ENCODE peak calls at places on chromosomes 7 and 10, in four cellular contexts. C is HCT116, F is K562, A is H1. N is an unnamed sample.

GRCh38 chr7:132779164-132779563 is 202.9 kb upstream of the PLXNA4 start:
- DNase-seq in C (no peak), F (no peak), A (no peak), N (no peak)

GRCh38 chr7:747186-747585 is 20.1 kb upstream of the PRKAR1B start:
- DNase-seq in C (no peak), F (no peak), A (no peak), N (no peak)

GRCh38 chr7:6496842-6497636 is 49.3 kb upstream of the DAGLB start:
- DNase-seq in C (no peak), F (no peak), A (no peak), N (no peak)

GRCh38 chr10:46270086-46270811 is 16.5 kb upstream of the ANTXRL start:
- DNase-seq in C (no peak), F (no peak), A (no peak), N (no peak)

GRCh38 chr7:83614112-83614511 is 34.8 kb downstream of the SEMA3E start:
- DNase-seq in C (no peak), F (no peak), A (no peak), N (peak; percentile 45)

GRCh38 chr10:124916098-124916584 is 25.8 kb upstream of the ZRANB1 start:
- DNase-seq in C (no peak), F (no peak), A (no peak), N (no peak)

GRCh38 chr7:40133561-40134427 is 628 bp downstream of the MPLKIP start:
- DNase-seq in C (no peak), F (no peak), A (no peak), N (peak; percentile 42)

GRCh38 chr10:97551271-97551670 is 21.3 kb upstream of the ANKRD2 start:
- DNase-seq in C (no peak), F (no peak), A (no peak), N (no peak)

GRCh38 chr7:115976651-115977050 is 53.9 kb downstream of the TFEC start:
- DNase-seq in C (no peak), F (no peak), A (no peak), N (no peak)

GRCh38 chr10:19654576-19654975 is 161.7 kb upstream of the PLXDC2 start:
- DNase-seq in C (no peak), F (no peak), A (no peak), N (no peak)

GRCh38 chr10:104139221-104139620 is 17.2 kb downstream of the SFR1 start:
- DNase-seq in C (no peak), F (no peak), A (no peak), N (no peak)

GRCh38 chr10:33143160-33143728 is 185.2 kb upstream of the ITGB1 start:
- DNase-seq in C (no peak), F (no peak), A (no peak), N (no peak)

GRCh38 chr7:141986923-141987322 is 8.8 kb upstream of the MGAM start:
- DNase-seq in C (no peak), F (no peak), A (no peak), N (no peak)

GRCh38 chr7:130996841-130997231 is 262.8 kb upstream of the KLF14 start:
- DNase-seq in C (peak; percentile 80), F (no peak), A (no peak), N (no peak)

GRCh38 chr7:131000389-131000788 is 266.4 kb upstream of the KLF14 start:
- DNase-seq in C (no peak), F (no peak), A (no peak), N (no peak)

GRCh38 chr7:130999926-131000325 is 265.9 kb upstream of the KLF14 start:
- DNase-seq in C (no peak), F (no peak), A (no peak), N (no peak)

GRCh38 chr7:131000873-131001272 is 266.9 kb upstream of the KLF14 start:
- DNase-seq in C (no peak), F (no peak), A (no peak), N (no peak)

GRCh38 chr7:130998993-130999602 is 265.1 kb upstream of the KLF14 start:
- DNase-seq in C (peak; percentile 90), F (no peak), A (no peak), N (no peak)
- TF ChIP-seq JUND in C (no peak), F (no peak), A (no peak), N (no peak)

DNA sequence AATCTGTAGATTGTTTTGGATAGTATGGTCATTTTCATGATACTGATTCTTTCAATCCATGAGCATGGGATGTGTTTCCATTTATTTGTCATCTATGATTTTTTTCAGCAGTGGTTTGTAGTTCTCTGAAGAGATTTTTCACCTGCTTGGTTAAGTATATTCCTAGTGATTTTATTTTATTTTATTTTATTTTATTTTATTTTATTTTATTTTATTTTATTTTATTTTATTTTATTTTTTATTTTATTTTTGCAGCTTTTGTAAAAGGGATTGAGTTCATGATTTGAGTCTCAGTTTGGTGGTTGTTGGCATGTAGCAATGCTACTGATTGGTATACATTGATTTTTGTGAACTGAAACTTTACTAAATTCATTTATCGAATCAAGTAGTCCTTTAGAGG is 404.2 kb downstream of the SDK1 start:
- DNase-seq in C (no peak), F (no peak), A (no peak), N (no peak)
- TF ChIP-seq JUND in C (no peak), F (no peak), A (no peak), N (no peak)

DNA sequence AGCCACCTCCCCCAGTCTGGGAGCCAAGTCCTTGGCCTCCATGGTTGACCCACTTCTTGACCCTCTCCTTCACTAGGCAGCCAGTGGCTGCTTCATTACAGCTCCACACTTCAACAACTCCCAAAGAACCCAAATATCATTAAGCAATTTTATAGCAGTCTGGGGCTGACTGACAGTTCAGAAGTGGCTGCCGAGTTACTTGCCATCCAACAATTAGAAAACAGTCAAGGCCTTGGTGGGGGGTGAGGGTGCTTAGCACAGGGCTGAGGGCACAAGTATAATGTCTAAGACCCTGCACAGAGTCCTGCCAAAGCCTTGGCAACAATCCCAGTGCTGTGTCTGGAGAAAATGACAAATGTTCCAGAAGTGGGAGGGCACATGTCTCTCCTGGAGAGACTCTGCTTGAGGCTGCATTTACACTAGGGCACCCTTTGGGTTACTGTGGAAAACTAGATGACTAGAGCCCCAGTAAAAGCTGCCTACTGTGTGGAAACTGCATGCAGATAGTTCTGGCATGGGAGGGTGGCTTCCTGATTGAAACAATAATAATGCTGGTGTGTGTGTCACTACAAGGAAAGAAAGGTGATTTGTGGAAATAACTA is 71.1 kb downstream of the CXCL12 start:
- DNase-seq in C (no peak), F (no peak), A (no peak), N (no peak)
- TF ChIP-seq JUND in C (no peak), F (no peak), A (no peak), N (no peak)

DNA sequence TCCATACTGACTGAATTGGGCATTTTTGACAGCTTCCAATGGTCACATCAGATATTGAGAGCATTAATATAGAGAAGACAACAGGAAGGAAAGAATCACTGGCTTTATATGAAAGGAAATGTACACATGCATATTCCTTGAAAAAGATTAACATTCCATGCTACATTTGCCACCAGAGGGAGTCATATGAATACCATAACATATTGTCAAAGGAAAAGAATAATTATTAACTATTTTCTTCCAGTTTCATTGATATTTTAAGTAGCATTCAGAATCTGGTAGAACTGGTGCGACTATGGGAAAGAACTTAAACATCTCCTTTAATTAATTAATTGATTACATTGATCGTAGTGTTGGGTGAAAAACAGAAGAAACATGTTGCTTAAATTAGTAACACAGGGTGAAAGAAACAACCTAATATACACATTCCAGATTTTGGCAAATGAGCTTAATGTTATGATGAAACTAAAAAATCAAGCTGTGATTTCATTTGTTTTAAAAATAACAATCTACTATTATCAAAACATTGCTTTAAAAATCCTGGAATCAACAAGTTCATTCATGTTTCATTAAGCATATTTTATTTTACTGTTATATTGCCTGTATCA is 71.5 kb downstream of the GPR85 start:
- DNase-seq in C (peak; percentile 27), F (no peak), A (no peak), N (peak; percentile 54)
- TF ChIP-seq JUND in C (no peak), F (no peak), A (no peak), N (no peak)

DNA sequence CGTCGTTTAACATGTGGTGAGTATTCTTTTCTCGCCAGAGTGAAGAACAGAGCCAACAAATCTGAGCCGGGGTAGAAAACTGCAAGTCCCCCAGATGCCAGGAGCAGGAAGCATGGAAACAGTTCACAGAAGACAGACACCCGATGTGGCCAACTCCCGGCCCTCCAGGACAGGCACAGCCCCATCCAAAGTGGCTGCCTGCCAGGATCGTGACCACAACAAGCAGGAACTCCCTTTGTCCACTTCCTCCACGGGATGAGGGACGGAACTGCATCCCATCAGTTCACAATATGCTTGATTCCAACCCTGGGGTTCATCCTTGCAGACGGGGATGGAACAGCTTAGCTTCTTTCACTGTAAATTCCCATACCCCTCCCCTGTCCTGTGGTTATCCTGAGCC is 105.4 kb upstream of the FAM204A start:
- DNase-seq in C (no peak), F (no peak), A (no peak), N (no peak)
- TF ChIP-seq JUND in C (no peak), F (no peak), A (no peak), N (no peak)

GRCh38 chr10:122321960-122322359 is 50.9 kb downstream of the BTBD16 start:
- DNase-seq in C (no peak), F (no peak), A (no peak), N (no peak)

GRCh38 chr10:122325235-122325634 is 49.3 kb upstream of the PLEKHA1 start:
- DNase-seq in C (no peak), F (no peak), A (no peak), N (no peak)

GRCh38 chr10:122323188-122323587 is 51.3 kb upstream of the PLEKHA1 start:
- DNase-seq in C (no peak), F (no peak), A (no peak), N (no peak)

GRCh38 chr10:122326385-122326784 is 48.1 kb upstream of the PLEKHA1 start:
- DNase-seq in C (no peak), F (no peak), A (no peak), N (no peak)

DNA sequence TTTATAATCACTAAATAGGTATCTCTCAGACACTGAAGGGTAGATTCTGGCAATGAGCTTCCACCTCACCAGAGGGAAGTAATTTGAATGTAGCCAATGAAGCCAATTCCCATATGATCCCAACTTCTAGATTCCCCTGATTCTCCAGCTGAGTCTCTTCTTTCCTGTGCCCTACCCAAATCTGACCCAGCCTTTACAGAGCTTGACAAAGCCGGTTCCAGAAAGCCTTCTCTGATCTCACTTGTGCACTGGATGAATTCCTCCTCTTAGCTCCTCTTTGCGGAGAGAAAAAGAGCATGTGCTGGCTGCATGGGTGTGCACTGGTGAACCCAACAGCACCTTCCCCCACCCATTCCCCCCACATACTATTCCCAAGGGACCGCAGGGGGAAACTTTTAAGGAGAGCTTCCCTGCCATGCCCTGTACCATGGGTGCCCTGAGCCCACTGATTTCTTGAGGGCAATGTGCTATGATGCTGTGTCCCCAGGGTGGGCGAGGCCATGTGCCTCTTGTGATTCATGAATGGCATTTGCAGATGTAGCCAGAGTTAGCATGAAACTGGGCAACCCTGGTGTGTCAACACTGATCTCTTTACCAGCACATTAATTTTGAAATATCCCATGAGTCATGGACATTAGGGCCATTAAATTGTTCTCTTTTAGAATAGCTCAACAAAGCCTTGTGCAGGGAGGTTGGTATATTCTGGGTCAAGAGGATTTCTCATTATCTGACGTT is 50.4 kb upstream of the PLEKHA1 start:
- DNase-seq in C (no peak), F (no peak), A (no peak), N (no peak)
- TF ChIP-seq JUND in C (no peak), F (no peak), A (no peak), N (no peak)

GRCh38 chr7:66258409-66258808 is 53.3 kb downstream of the TPST1 start:
- DNase-seq in C (no peak), F (no peak), A (no peak), N (no peak)
- TF ChIP-seq JUND in C (no peak), F (no peak), A (no peak), N (no peak)

N was measured in T47D.